ENCODE peak calls at places on chromosomes 16 and 17, in eight cellular contexts. One of them, this sample, is unnamed.

GRCh38 chr17:82959990-82960418 is 119.4 kb upstream of the METRNL start:
- DNase-seq in CD8-positive, alpha-beta memory T cell: no peak
- DNase-seq in renal cortical epithelial cell: no peak
- DNase-seq in hippocampal formation: no peak
- DNase-seq in GM13977: no peak
- DNase-seq in Daoy: no peak
- DNase-seq in NCI-H82: no peak
- DNase-seq in heart right ventricle: no peak
- DNase-seq in this sample: no peak

GRCh38 chr17:77493901-77494663 is 353.3 kb downstream of the SEC14L1 start:
- DNase-seq in CD8-positive, alpha-beta memory T cell: peak
- DNase-seq in renal cortical epithelial cell: no peak
- DNase-seq in hippocampal formation: no peak
- DNase-seq in GM13977: no peak
- DNase-seq in Daoy: no peak
- DNase-seq in NCI-H82: peak
- DNase-seq in heart right ventricle: no peak
- DNase-seq in this sample: no peak

GRCh38 chr17:58325976-58326468 is 2.6 kb downstream of the TSPOAP1 start:
- DNase-seq in CD8-positive, alpha-beta memory T cell: no peak
- DNase-seq in renal cortical epithelial cell: no peak
- DNase-seq in hippocampal formation: no peak
- DNase-seq in GM13977: no peak
- DNase-seq in Daoy: no peak
- DNase-seq in NCI-H82: peak
- DNase-seq in heart right ventricle: no peak
- DNase-seq in this sample: no peak

GRCh38 chr16:19913306-19913717 is 28.7 kb upstream of the GPRC5B start:
- DNase-seq in CD8-positive, alpha-beta memory T cell: no peak
- DNase-seq in renal cortical epithelial cell: no peak
- DNase-seq in hippocampal formation: no peak
- DNase-seq in GM13977: no peak
- DNase-seq in Daoy: peak
- DNase-seq in NCI-H82: peak
- DNase-seq in heart right ventricle: no peak
- DNase-seq in this sample: no peak

GRCh38 chr17:18963126-18964017 is 11.4 kb downstream of the SLC5A10 start:
- DNase-seq in CD8-positive, alpha-beta memory T cell: no peak
- DNase-seq in renal cortical epithelial cell: no peak
- DNase-seq in hippocampal formation: no peak
- DNase-seq in GM13977: no peak
- DNase-seq in Daoy: no peak
- DNase-seq in NCI-H82: no peak
- DNase-seq in heart right ventricle: no peak
- DNase-seq in this sample: no peak

GRCh38 chr16:85169333-85170065 is 57.2 kb upstream of the CIBAR2 start:
- DNase-seq in CD8-positive, alpha-beta memory T cell: peak
- DNase-seq in renal cortical epithelial cell: no peak
- DNase-seq in hippocampal formation: no peak
- DNase-seq in GM13977: peak
- DNase-seq in Daoy: peak
- DNase-seq in NCI-H82: peak
- DNase-seq in heart right ventricle: no peak
- DNase-seq in this sample: no peak

GRCh38 chr17:41915020-41915419 is 3.7 kb downstream of the ACLY start:
- DNase-seq in CD8-positive, alpha-beta memory T cell: no peak
- DNase-seq in renal cortical epithelial cell: no peak
- DNase-seq in hippocampal formation: no peak
- DNase-seq in GM13977: no peak
- DNase-seq in Daoy: no peak
- DNase-seq in NCI-H82: no peak
- DNase-seq in heart right ventricle: no peak
- DNase-seq in this sample: no peak

GRCh38 chr17:43984521-43984920 is 19.9 kb upstream of the NAGS start:
- DNase-seq in CD8-positive, alpha-beta memory T cell: no peak
- DNase-seq in renal cortical epithelial cell: no peak
- DNase-seq in hippocampal formation: no peak
- DNase-seq in GM13977: no peak
- DNase-seq in Daoy: no peak
- DNase-seq in NCI-H82: no peak
- DNase-seq in heart right ventricle: no peak
- DNase-seq in this sample: no peak

GRCh38 chr16:74279805-74280204 is 16.8 kb upstream of the PSMD7 start:
- DNase-seq in CD8-positive, alpha-beta memory T cell: no peak
- DNase-seq in renal cortical epithelial cell: no peak
- DNase-seq in hippocampal formation: no peak
- DNase-seq in GM13977: no peak
- DNase-seq in Daoy: no peak
- DNase-seq in NCI-H82: no peak
- DNase-seq in heart right ventricle: no peak
- DNase-seq in this sample: no peak

GRCh38 chr17:1398900-1399299 is 1.1 kb downstream of the YWHAE start:
- DNase-seq in CD8-positive, alpha-beta memory T cell: no peak
- DNase-seq in renal cortical epithelial cell: peak
- DNase-seq in hippocampal formation: no peak
- DNase-seq in GM13977: no peak
- DNase-seq in Daoy: peak
- DNase-seq in NCI-H82: peak
- DNase-seq in heart right ventricle: no peak
- DNase-seq in this sample: no peak

GRCh38 chr16:57401943-57402640 is 2.5 kb upstream of the CCL17 start:
- DNase-seq in CD8-positive, alpha-beta memory T cell: peak
- DNase-seq in renal cortical epithelial cell: no peak
- DNase-seq in hippocampal formation: no peak
- DNase-seq in GM13977: no peak
- DNase-seq in Daoy: no peak
- DNase-seq in NCI-H82: no peak
- DNase-seq in heart right ventricle: no peak
- DNase-seq in this sample: no peak

GRCh38 chr16:77553130-77553529 is 118.3 kb upstream of the ADAMTS18 start:
- DNase-seq in CD8-positive, alpha-beta memory T cell: no peak
- DNase-seq in renal cortical epithelial cell: no peak
- DNase-seq in hippocampal formation: no peak
- DNase-seq in GM13977: no peak
- DNase-seq in Daoy: no peak
- DNase-seq in NCI-H82: no peak
- DNase-seq in heart right ventricle: no peak
- DNase-seq in this sample: no peak

GRCh38 chr16:87956771-87957279 is 5.6 kb downstream of the BANP start:
- DNase-seq in CD8-positive, alpha-beta memory T cell: no peak
- DNase-seq in renal cortical epithelial cell: peak
- DNase-seq in hippocampal formation: no peak
- DNase-seq in GM13977: peak
- DNase-seq in Daoy: no peak
- DNase-seq in NCI-H82: peak
- DNase-seq in heart right ventricle: no peak
- DNase-seq in this sample: no peak

GRCh38 chr17:53949473-53950090 is 126.9 kb downstream of the KIF2B start:
- DNase-seq in CD8-positive, alpha-beta memory T cell: no peak
- DNase-seq in renal cortical epithelial cell: peak
- DNase-seq in hippocampal formation: no peak
- DNase-seq in GM13977: no peak
- DNase-seq in Daoy: no peak
- DNase-seq in NCI-H82: no peak
- DNase-seq in heart right ventricle: no peak
- DNase-seq in this sample: no peak

GRCh38 chr17:42342242-42343008 is 45.8 kb downstream of the STAT3 start:
- DNase-seq in CD8-positive, alpha-beta memory T cell: peak
- DNase-seq in renal cortical epithelial cell: no peak
- DNase-seq in hippocampal formation: no peak
- DNase-seq in GM13977: no peak
- DNase-seq in Daoy: peak
- DNase-seq in NCI-H82: no peak
- DNase-seq in heart right ventricle: no peak
- DNase-seq in this sample: no peak

GRCh38 chr17:39822051-39822450 is 42.1 kb downstream of the IKZF3 start:
- DNase-seq in CD8-positive, alpha-beta memory T cell: no peak
- DNase-seq in renal cortical epithelial cell: peak
- DNase-seq in hippocampal formation: no peak
- DNase-seq in GM13977: no peak
- DNase-seq in Daoy: no peak
- DNase-seq in NCI-H82: no peak
- DNase-seq in heart right ventricle: no peak
- DNase-seq in this sample: no peak

GRCh38 chr16:69772560-69773254 is 10.6 kb downstream of the WWP2 start:
- DNase-seq in CD8-positive, alpha-beta memory T cell: no peak
- DNase-seq in renal cortical epithelial cell: peak
- DNase-seq in hippocampal formation: no peak
- DNase-seq in GM13977: no peak
- DNase-seq in Daoy: peak
- DNase-seq in NCI-H82: no peak
- DNase-seq in heart right ventricle: no peak
- DNase-seq in this sample: no peak

GRCh38 chr17:56737741-56738161 is 96.0 kb downstream of the C17orf67 start:
- DNase-seq in CD8-positive, alpha-beta memory T cell: no peak
- DNase-seq in renal cortical epithelial cell: peak
- DNase-seq in hippocampal formation: no peak
- DNase-seq in GM13977: no peak
- DNase-seq in Daoy: peak
- DNase-seq in NCI-H82: no peak
- DNase-seq in heart right ventricle: no peak
- DNase-seq in this sample: no peak

GRCh38 chr17:12693640-12694039 is 27.9 kb downstream of the MYOCD start:
- DNase-seq in CD8-positive, alpha-beta memory T cell: no peak
- DNase-seq in renal cortical epithelial cell: no peak
- DNase-seq in hippocampal formation: no peak
- DNase-seq in GM13977: no peak
- DNase-seq in Daoy: no peak
- DNase-seq in NCI-H82: no peak
- DNase-seq in heart right ventricle: no peak
- DNase-seq in this sample: no peak

GRCh38 chr16:3508736-3509135 is 7.9 kb downstream of the CLUAP1 start:
- DNase-seq in CD8-positive, alpha-beta memory T cell: peak
- DNase-seq in renal cortical epithelial cell: no peak
- DNase-seq in hippocampal formation: no peak
- DNase-seq in GM13977: no peak
- DNase-seq in Daoy: peak
- DNase-seq in NCI-H82: no peak
- DNase-seq in heart right ventricle: no peak
- DNase-seq in this sample: no peak

GRCh38 chr16:54356391-54356790 is 69.8 kb upstream of the IRX3 start:
- DNase-seq in CD8-positive, alpha-beta memory T cell: no peak
- DNase-seq in renal cortical epithelial cell: no peak
- DNase-seq in hippocampal formation: no peak
- DNase-seq in GM13977: no peak
- DNase-seq in Daoy: no peak
- DNase-seq in NCI-H82: no peak
- DNase-seq in heart right ventricle: no peak
- DNase-seq in this sample: no peak

GRCh38 chr17:7888184-7888920 is at the start of gene CHD3:
- DNase-seq in CD8-positive, alpha-beta memory T cell: peak
- DNase-seq in renal cortical epithelial cell: peak
- DNase-seq in hippocampal formation: no peak
- DNase-seq in GM13977: no peak
- DNase-seq in Daoy: no peak
- DNase-seq in NCI-H82: peak
- DNase-seq in heart right ventricle: no peak
- DNase-seq in this sample: no peak

GRCh38 chr16:4425378-4426020 is at the start of gene DNAJA3:
- DNase-seq in CD8-positive, alpha-beta memory T cell: peak
- DNase-seq in renal cortical epithelial cell: peak
- DNase-seq in hippocampal formation: peak
- DNase-seq in GM13977: peak
- DNase-seq in Daoy: peak
- DNase-seq in NCI-H82: peak
- DNase-seq in heart right ventricle: peak
- DNase-seq in this sample: peak

GRCh38 chr17:15264542-15264941 is 584 bp downstream of the PMP22 start:
- DNase-seq in CD8-positive, alpha-beta memory T cell: no peak
- DNase-seq in renal cortical epithelial cell: no peak
- DNase-seq in hippocampal formation: no peak
- DNase-seq in GM13977: no peak
- DNase-seq in Daoy: no peak
- DNase-seq in NCI-H82: no peak
- DNase-seq in heart right ventricle: peak
- DNase-seq in this sample: no peak

GRCh38 chr16:77590707-77591106 is 131.6 kb upstream of the NUDT7 start:
- DNase-seq in CD8-positive, alpha-beta memory T cell: no peak
- DNase-seq in renal cortical epithelial cell: no peak
- DNase-seq in hippocampal formation: no peak
- DNase-seq in GM13977: no peak
- DNase-seq in Daoy: no peak
- DNase-seq in NCI-H82: no peak
- DNase-seq in heart right ventricle: no peak
- DNase-seq in this sample: no peak

GRCh38 chr17:48998557-48999440 is 1.6 kb downstream of the IGF2BP1 start:
- DNase-seq in CD8-positive, alpha-beta memory T cell: no peak
- DNase-seq in renal cortical epithelial cell: no peak
- DNase-seq in hippocampal formation: no peak
- DNase-seq in GM13977: no peak
- DNase-seq in Daoy: peak
- DNase-seq in NCI-H82: peak
- DNase-seq in heart right ventricle: no peak
- DNase-seq in this sample: no peak